ENCODE peak calls at places on chromosomes 2 and 18, in nine cellular contexts. E is breast epithelium; H is HS-5; I is hepatocyte; M is activated CD4-positive, alpha-beta T cell treated with anti-CD3 and anti-CD28 coated beads, Interleukin-2, amount 10 ng/mL, durations not matched to agents 7 days and 5 days; K is transverse colon; U is OCI-M1; D is hypothalamus; S is IMR-90. X is an unnamed sample.
A peak's percentile ranks its signal among the peaks of the same experiment; 100 is the strongest.

GRCh38 chr2:167832840-167833239 is 414.6 kb downstream of the STK39 start:
- DNase-seq in E (no peak), H (no peak), I (no peak), M (no peak), K (no peak), U (no peak), D (no peak), S (no peak), X (no peak)

GRCh38 chr2:201191132-201191875 is 8.4 kb downstream of the CASP10 start:
- DNase-seq in E (no peak), H (no peak), I (peak; percentile 50), M (peak; percentile 53), K (no peak), U (peak; percentile 42), D (no peak), S (no peak), X (no peak)

GRCh38 chr18:70047931-70048603 is 100.4 kb upstream of the CD226 start:
- DNase-seq in E (no peak), H (peak; percentile 24), I (no peak), M (no peak), K (no peak), U (no peak), D (no peak), S (peak; percentile 36), X (peak; percentile 19)

GRCh38 chr18:28075501-28075900 is 101.4 kb downstream of the CDH2 start:
- DNase-seq in E (no peak), H (no peak), I (no peak), M (no peak), K (no peak), U (no peak), D (no peak), S (no peak), X (no peak)

GRCh38 chr18:57715073-57715472 is 88.0 kb downstream of the ATP8B1 start:
- DNase-seq in E (no peak), H (no peak), I (no peak), M (no peak), K (no peak), U (no peak), D (no peak), S (no peak), X (no peak)

GRCh38 chr2:96876036-96876810 is 6.3 kb upstream of the SEMA4C start:
- DNase-seq in E (no peak), H (no peak), I (no peak), M (no peak), K (no peak), U (peak; percentile 68), D (no peak), S (peak; percentile 62), X (no peak)

GRCh38 chr18:57710226-57710625 is 88.6 kb upstream of the NARS1 start:
- DNase-seq in E (no peak), H (no peak), I (no peak), M (no peak), K (no peak), U (no peak), D (no peak), S (no peak), X (no peak)

GRCh38 chr2:85470850-85471800 is 52.6 kb downstream of the SH2D6 start:
- DNase-seq in E (peak; percentile 37), H (peak; percentile 40), I (peak; percentile 72), M (no peak), K (peak; percentile 60), U (no peak), D (no peak), S (peak; percentile 42), X (no peak)

GRCh38 chr2:101418704-101419663 is 31.7 kb upstream of the CREG2 start:
- DNase-seq in E (peak; percentile 31), H (no peak), I (peak; percentile 85), M (peak; percentile 82), K (peak; percentile 44), U (peak; percentile 77), D (no peak), S (peak; percentile 74), X (no peak)

GRCh38 chr2:170973225-170973491 is 44.1 kb downstream of the GORASP2 start:
- DNase-seq in E (no peak), H (no peak), I (no peak), M (no peak), K (no peak), U (no peak), D (no peak), S (no peak), X (no peak)

GRCh38 chr2:237596856-237597679 is 6.5 kb upstream of the RAB17 start:
- DNase-seq in E (no peak), H (no peak), I (no peak), M (no peak), K (no peak), U (no peak), D (no peak), S (no peak), X (no peak)

GRCh38 chr2:241730679-241731293 is 3.6 kb upstream of the D2HGDH start:
- DNase-seq in E (no peak), H (no peak), I (no peak), M (no peak), K (no peak), U (peak; percentile 79), D (no peak), S (no peak), X (no peak)

GRCh38 chr2:127080226-127080940 is 26.6 kb downstream of the BIN1 start:
- DNase-seq in E (no peak), H (no peak), I (peak; percentile 76), M (peak; percentile 56), K (peak; percentile 67), U (peak; percentile 57), D (no peak), S (no peak), X (no peak)

GRCh38 chr2:189293164-189293563 is 113.6 kb upstream of the COL5A2 start:
- DNase-seq in E (no peak), H (no peak), I (no peak), M (no peak), K (no peak), U (no peak), D (no peak), S (peak; percentile 85), X (no peak)

GRCh38 chr18:11807233-11807632 is 44.0 kb upstream of the CHMP1B start:
- DNase-seq in E (no peak), H (no peak), I (no peak), M (no peak), K (no peak), U (no peak), D (no peak), S (peak; percentile 35), X (no peak)

GRCh38 chr2:54336136-54336976 is 80.3 kb upstream of the TSPYL6 start:
- DNase-seq in E (no peak), H (peak; percentile 49), I (no peak), M (no peak), K (no peak), U (no peak), D (no peak), S (peak; percentile 92), X (peak; percentile 96)

GRCh38 chr2:168184896-168185513 is 62.4 kb downstream of the STK39 start:
- DNase-seq in E (no peak), H (no peak), I (no peak), M (no peak), K (no peak), U (no peak), D (no peak), S (no peak), X (peak; percentile 19)

GRCh38 chr2:86628091-86628522 is 4.4 kb upstream of the RNF103 start:
- DNase-seq in E (no peak), H (no peak), I (no peak), M (no peak), K (no peak), U (no peak), D (no peak), S (no peak), X (no peak)

GRCh38 chr2:240568678-240569522 is 616 bp downstream of the RNPEPL1 start:
- DNase-seq in E (peak; percentile 16), H (no peak), I (peak; percentile 85), M (peak; percentile 43), K (peak; percentile 74), U (peak; percentile 54), D (no peak), S (peak; percentile 64), X (no peak)

GRCh38 chr2:63465633-63466032 is 122.6 kb downstream of the WDPCP start:
- DNase-seq in E (no peak), H (no peak), I (no peak), M (no peak), K (no peak), U (no peak), D (no peak), S (peak; percentile 51), X (no peak)

GRCh38 chr2:81835318-81836000 is 1530.9 kb upstream of the LRRTM1 start:
- DNase-seq in E (no peak), H (peak; percentile 87), I (no peak), M (no peak), K (no peak), U (peak; percentile 1), D (no peak), S (no peak), X (no peak)

GRCh38 chr2:96764253-96764637 is 3.5 kb downstream of the CNNM4 start:
- DNase-seq in E (peak; percentile 38), H (no peak), I (peak; percentile 40), M (no peak), K (peak; percentile 51), U (peak; percentile 87), D (no peak), S (no peak), X (no peak)

GRCh38 chr18:55096261-55097026 is 137.2 kb upstream of the CCDC68 start:
- DNase-seq in E (no peak), H (no peak), I (peak; percentile 57), M (no peak), K (peak; percentile 10), U (peak; percentile 73), D (no peak), S (peak; percentile 72), X (peak; percentile 54)

GRCh38 chr2:96648306-96648705 is 5.7 kb downstream of the FER1L5 start:
- DNase-seq in E (no peak), H (no peak), I (no peak), M (no peak), K (no peak), U (no peak), D (no peak), S (no peak), X (no peak)

GRCh38 chr2:151905963-151906632 is 77.9 kb upstream of the ARL5A start:
- DNase-seq in E (no peak), H (no peak), I (no peak), M (no peak), K (no peak), U (peak; percentile 22), D (no peak), S (no peak), X (no peak)

GRCh38 chr2:196544906-196545433 is 94.5 kb upstream of the CCDC150 start:
- DNase-seq in E (no peak), H (no peak), I (no peak), M (no peak), K (no peak), U (no peak), D (no peak), S (no peak), X (no peak)

GRCh38 chr2:55364189-55365055 is 55.2 kb downstream of the CCDC88A start:
- DNase-seq in E (peak; percentile 57), H (peak; percentile 87), I (no peak), M (no peak), K (no peak), U (peak; percentile 68), D (no peak), S (peak; percentile 98), X (peak; percentile 92)

GRCh38 chr2:100640329-100641114 is 77.7 kb downstream of the PDCL3 start:
- DNase-seq in E (no peak), H (no peak), I (no peak), M (no peak), K (no peak), U (no peak), D (no peak), S (no peak), X (no peak)

GRCh38 chr2:31049264-31049663 is 89.0 kb downstream of the GALNT14 start:
- DNase-seq in E (no peak), H (no peak), I (no peak), M (no peak), K (no peak), U (no peak), D (no peak), S (no peak), X (no peak)

GRCh38 chr2:16548036-16548435 is 117.6 kb downstream of the CYRIA start:
- DNase-seq in E (no peak), H (no peak), I (no peak), M (no peak), K (no peak), U (no peak), D (no peak), S (no peak), X (no peak)

GRCh38 chr18:73959341-73959740 is 188.3 kb downstream of the FBXO15 start:
- DNase-seq in E (no peak), H (no peak), I (no peak), M (no peak), K (no peak), U (peak; percentile 9), D (no peak), S (no peak), X (no peak)

X was measured in BJ.